ENCODE peak calls at places on chromosome 17, in four cellular contexts. C is RWPE1, A is heart left ventricle, J is psoas muscle. I is an unnamed sample.
A peak's percentile ranks its signal among the peaks of the same experiment; 100 is the strongest.

GRCh38 chr17:78197147-78197830 is 10.1 kb downstream of the AFMID start:
- DNase-seq in J (no peak), C (no peak), A (no peak), I (no peak)

GRCh38 chr17:42276359-42276608 is at the start of gene STAT5B:
- DNase-seq in J (peak; percentile 87), C (peak; percentile 85), A (peak; percentile 78), I (no peak)

GRCh38 chr17:36705651-36706436 is 104.5 kb downstream of the MRM1 start:
- DNase-seq in C (peak; percentile 72), A (no peak), J (no peak), I (peak; percentile 26)

GRCh38 chr17:69325518-69326301 is 1.2 kb downstream of the ABCA5 start:
- DNase-seq in C (peak; percentile 34), J (no peak), A (no peak), I (no peak)

GRCh38 chr17:63196772-63197335 is 230.8 kb downstream of the TANC2 start:
- DNase-seq in A (no peak), C (no peak), J (no peak), I (no peak)

GRCh38 chr17:35895602-35896001 is 15.4 kb upstream of the CCL5 start:
- DNase-seq in J (no peak), C (no peak), A (no peak), I (no peak)

GRCh38 chr17:17075037-17075755 is 32.9 kb downstream of the MPRIP start:
- DNase-seq in J (peak; percentile 81), A (peak; percentile 68), C (peak; percentile 55), I (no peak)

GRCh38 chr17:51853857-51854256 is 304.7 kb downstream of the CA10 start:
- DNase-seq in J (no peak), C (no peak), A (no peak), I (no peak)

GRCh38 chr17:13508916-13509315 is 92.8 kb downstream of the HS3ST3A1 start:
- DNase-seq in A (no peak), C (no peak), J (no peak), I (no peak)

GRCh38 chr17:80730739-80731138 is 186.1 kb downstream of the RPTOR start:
- DNase-seq in J (no peak), A (no peak), C (no peak), I (peak; percentile 41)

GRCh38 chr17:60327870-60328362 is 64.0 kb downstream of the USP32 start:
- DNase-seq in J (no peak), A (no peak), C (no peak), I (no peak)

GRCh38 chr17:51135956-51136355 is 15.3 kb upstream of the SPAG9 start:
- DNase-seq in J (no peak), C (no peak), A (no peak), I (no peak)

GRCh38 chr17:63066158-63066808 is 100.2 kb downstream of the TANC2 start:
- DNase-seq in C (no peak), J (no peak), A (no peak), I (no peak)

GRCh38 chr17:27446569-27447301 is 9.5 kb upstream of the KSR1 start:
- DNase-seq in J (no peak), A (no peak), C (peak; percentile 25), I (no peak)

GRCh38 chr17:31746884-31747495 is 112.1 kb downstream of the COPRS start:
- DNase-seq in J (no peak), A (no peak), C (no peak), I (no peak)

GRCh38 chr17:40517286-40517662 is 15.9 kb upstream of the TNS4 start:
- DNase-seq in C (no peak), A (no peak), J (no peak), I (no peak)

GRCh38 chr17:40516581-40517285 is 15.3 kb upstream of the TNS4 start:
- DNase-seq in A (no peak), C (no peak), J (no peak), I (no peak)

GRCh38 chr17:40514013-40514875 is 12.8 kb upstream of the TNS4 start:
- DNase-seq in C (no peak), A (no peak), J (no peak), I (no peak)

GRCh38 chr17:40515011-40515410 is 13.6 kb upstream of the TNS4 start:
- DNase-seq in C (no peak), A (no peak), J (no peak), I (no peak)

GRCh38 chr17:40515491-40516041 is 14.1 kb upstream of the TNS4 start:
- DNase-seq in A (no peak), J (no peak), C (no peak), I (peak; percentile 10)
- H3K27ac ChIP-seq in A (no peak overlapping the region), J (no peak overlapping the region), C (peak overlapping the region; percentile 99), I (no peak overlapping the region)

DNA sequence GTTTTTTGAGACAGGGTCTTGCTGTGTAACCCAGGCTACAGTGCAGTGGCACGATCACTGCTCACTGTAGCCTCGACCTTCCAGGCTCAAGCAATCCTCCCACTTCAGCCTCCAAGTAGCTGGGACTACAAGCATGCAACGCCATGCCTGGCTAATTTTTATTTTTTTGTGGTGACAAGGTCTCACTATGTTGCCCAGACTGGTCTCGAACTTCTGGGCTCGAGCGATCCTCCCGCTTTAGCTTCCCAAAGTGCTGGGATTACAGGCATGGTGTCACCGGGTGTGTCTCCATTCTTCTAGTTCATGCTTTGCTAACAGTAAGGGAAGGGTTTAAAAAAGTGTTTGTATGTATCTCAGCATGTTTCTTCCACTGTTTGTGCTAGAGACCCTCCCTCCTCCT is 101.8 kb downstream of the HIC1 start:
- DNase-seq in A (no peak), C (no peak), J (no peak), I (no peak)
- H3K27ac ChIP-seq in A (no peak overlapping the region), C (no peak overlapping the region), J (no peak overlapping the region), I (peak overlapping the region; percentile 4)

GRCh38 chr17:28946239-28946638 is 5.1 kb downstream of the PHF12 start:
- DNase-seq in A (no peak), C (no peak), J (no peak), I (no peak)
- H3K27ac ChIP-seq in A (peak overlapping the region; percentile 54), C (no peak overlapping the region), J (peak overlapping the region; percentile 98), I (peak overlapping the region; percentile 97)

GRCh38 chr17:975321-975982 is 4.1 kb downstream of the NXN start:
- DNase-seq in J (no peak), A (no peak), C (no peak), I (no peak)
- H3K27ac ChIP-seq in J (peak overlapping the region; percentile 51), A (no peak overlapping the region), C (peak overlapping the region; percentile 98), I (peak overlapping the region; percentile 6)

GRCh38 chr17:4219241-4219640 is 44.5 kb downstream of the ANKFY1 start:
- DNase-seq in A (no peak), J (no peak), C (no peak), I (no peak)

GRCh38 chr17:4215882-4216411 is 47.8 kb downstream of the ANKFY1 start:
- DNase-seq in J (no peak), A (no peak), C (no peak), I (no peak)

GRCh38 chr17:4221899-4222659 is 41.7 kb downstream of the ANKFY1 start:
- DNase-seq in C (no peak), A (no peak), J (no peak), I (no peak)

GRCh38 chr17:4221163-4221562 is 42.6 kb downstream of the ANKFY1 start:
- DNase-seq in C (no peak), J (no peak), A (no peak), I (no peak)

DNA sequence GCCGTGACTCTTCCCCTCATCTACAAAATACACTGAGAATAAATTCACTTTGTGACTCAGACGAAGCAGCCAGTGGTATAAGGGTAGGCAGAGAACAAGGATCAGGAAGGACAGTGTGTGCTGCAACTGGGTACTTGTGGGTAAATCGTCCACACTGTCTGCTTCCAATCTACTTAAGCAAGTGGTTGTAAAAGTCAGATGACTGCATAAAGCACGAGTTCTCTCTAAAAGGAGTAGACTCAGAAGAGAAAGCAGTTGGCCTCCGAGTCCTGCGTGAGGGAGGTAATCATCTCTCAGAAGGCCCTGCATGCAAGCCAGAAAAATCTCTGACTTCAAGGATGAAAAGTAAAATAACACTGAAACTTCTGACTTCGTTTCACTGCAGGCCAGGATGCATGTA is 43.1 kb downstream of the ANKFY1 start:
- DNase-seq in J (no peak), A (no peak), C (no peak), I (peak; percentile 45)
- H3K27ac ChIP-seq in J (peak overlapping the region; percentile 77), A (peak overlapping the region; percentile 70), C (no peak overlapping the region), I (peak overlapping the region; percentile 81)

GRCh38 chr17:30263552-30264333 is 28.0 kb downstream of the BLMH start:
- DNase-seq in J (no peak), A (no peak), C (no peak), I (no peak)
- H3K27ac ChIP-seq in J (peak overlapping the region; percentile 3), A (peak overlapping the region; percentile 26), C (no peak overlapping the region), I (peak overlapping the region; percentile 11)

I was measured in gastrocnemius medialis.